ENCODE peak calls at places on chromosome 11, in seven cellular contexts. J is NCI-H460; L is lung microvascular endothelial cell; Z is NCI-H748 treated with DMSO at 0.1 percent for 48 hours; R is NCI-H2081; G is CD8-positive, alpha-beta T cell; P is GM19239. E is an unnamed sample.

GRCh38 chr11:76323804-76324203 is 57.1 kb downstream of the THAP12 start:
- DNase-seq in J (no peak), L (no peak), Z (no peak), R (no peak), G (no peak), P (no peak), E (no peak)

GRCh38 chr11:83819936-83820549 is 533.9 kb upstream of the CCDC90B start:
- DNase-seq in J (peak; percentile 67), L (peak; percentile 77), Z (peak; percentile 35), R (peak; percentile 31), G (no peak), P (no peak), E (peak; percentile 63)

GRCh38 chr11:60985991-60986915 is 14.8 kb downstream of the CD6 start:
- DNase-seq in J (no peak), L (no peak), Z (no peak), R (no peak), G (peak; percentile 81), P (no peak), E (peak; percentile 87)

GRCh38 chr11:41413843-41414242 is 45.6 kb downstream of the LRRC4C start:
- DNase-seq in J (no peak), L (no peak), Z (no peak), R (no peak), G (no peak), P (no peak), E (no peak)

GRCh38 chr11:86196291-86196690 is 48.3 kb upstream of the EED start:
- DNase-seq in J (no peak), L (no peak), Z (no peak), R (no peak), G (no peak), P (no peak), E (no peak)

GRCh38 chr11:35141538-35141937 is 2.6 kb downstream of the CD44 start:
- DNase-seq in J (no peak), L (peak; percentile 42), Z (no peak), R (no peak), G (no peak), P (no peak), E (no peak)

GRCh38 chr11:97498891-97499290 is 1109.1 kb downstream of the JRKL start:
- DNase-seq in J (no peak), L (no peak), Z (no peak), R (no peak), G (no peak), P (no peak), E (no peak)

GRCh38 chr11:69655479-69656394 is 14.8 kb downstream of the CCND1 start:
- DNase-seq in J (no peak), L (no peak), Z (no peak), R (no peak), G (no peak), P (no peak), E (no peak)

GRCh38 chr11:35163209-35163608 is 24.2 kb downstream of the CD44 start:
- DNase-seq in J (no peak), L (no peak), Z (no peak), R (no peak), G (no peak), P (no peak), E (no peak)

GRCh38 chr11:82960779-82961143 is 59.2 kb downstream of the DDIAS start:
- DNase-seq in J (no peak), L (no peak), Z (no peak), R (no peak), G (no peak), P (no peak), E (no peak)

GRCh38 chr11:79439430-79439892 is 1.4 kb downstream of the TENM4 start:
- DNase-seq in J (no peak), L (no peak), Z (no peak), R (no peak), G (no peak), P (no peak), E (peak; percentile 30)

GRCh38 chr11:66325140-66325754 is 8.4 kb upstream of the CD248 start:
- DNase-seq in J (no peak), L (no peak), Z (no peak), R (no peak), G (no peak), P (no peak), E (no peak)

GRCh38 chr11:108857382-108857781 is 192.5 kb downstream of the DDX10 start:
- DNase-seq in J (no peak), L (peak; percentile 89), Z (no peak), R (peak; percentile 11), G (no peak), P (no peak), E (no peak)

GRCh38 chr11:128936546-128937275 is 6.0 kb downstream of the TP53AIP1 start:
- DNase-seq in J (no peak), L (no peak), Z (no peak), R (no peak), G (no peak), P (no peak), E (no peak)

GRCh38 chr11:8707541-8708270 is 25.1 kb downstream of the RPL27A start:
- DNase-seq in J (no peak), L (no peak), Z (no peak), R (no peak), G (no peak), P (no peak), E (no peak)

GRCh38 chr11:112292785-112293407 is 32.2 kb upstream of the PLET1 start:
- DNase-seq in J (peak; percentile 38), L (no peak), Z (no peak), R (peak; percentile 13), G (no peak), P (no peak), E (peak; percentile 94)

GRCh38 chr11:45332486-45332934 is 46.4 kb upstream of the SYT13 start:
- DNase-seq in J (no peak), L (peak; percentile 69), Z (peak; percentile 53), R (peak; percentile 38), G (no peak), P (peak; percentile 28), E (no peak)

GRCh38 chr11:30917859-30918478 is 331.8 kb upstream of the MPPED2 start:
- DNase-seq in J (peak; percentile 45), L (peak; percentile 71), Z (peak; percentile 15), R (peak; percentile 66), G (no peak), P (no peak), E (peak; percentile 52)

GRCh38 chr11:66652651-66653050 is 14.1 kb downstream of the RBM4 start:
- DNase-seq in J (no peak), L (no peak), Z (no peak), R (no peak), G (no peak), P (no peak), E (no peak)

GRCh38 chr11:3795131-3796092 is 1.9 kb downstream of the NUP98 start:
- DNase-seq in J (no peak), L (no peak), Z (no peak), R (no peak), G (no peak), P (no peak), E (no peak)

GRCh38 chr11:129590030-129590752 is 214.5 kb downstream of the BARX2 start:
- DNase-seq in J (no peak), L (no peak), Z (no peak), R (no peak), G (no peak), P (no peak), E (peak; percentile 59)

GRCh38 chr11:13339196-13340153 is 61.9 kb downstream of the BMAL1 start:
- DNase-seq in J (no peak), L (peak; percentile 65), Z (no peak), R (no peak), G (no peak), P (no peak), E (peak; percentile 87)

GRCh38 chr11:18727499-18728236 is 1.7 kb upstream of the IGSF22 start:
- DNase-seq in J (peak; percentile 20), L (peak; percentile 51), Z (no peak), R (peak; percentile 45), G (no peak), P (peak; percentile 59), E (peak; percentile 41)

GRCh38 chr11:131185915-131186314 is 184.5 kb upstream of the NTM start:
- DNase-seq in J (no peak), L (no peak), Z (no peak), R (no peak), G (no peak), P (no peak), E (no peak)

GRCh38 chr11:16923987-16924386 is 90.2 kb downstream of the PLEKHA7 start:
- DNase-seq in J (no peak), L (no peak), Z (peak; percentile 7), R (no peak), G (no peak), P (no peak), E (no peak)

GRCh38 chr11:16193897-16194381 is 162.4 kb downstream of the SOX6 start:
- DNase-seq in J (no peak), L (no peak), Z (no peak), R (no peak), G (no peak), P (no peak), E (no peak)

GRCh38 chr11:17277024-17277584 is 565 bp downstream of the NUCB2 start:
- DNase-seq in J (no peak), L (peak; percentile 26), Z (peak; percentile 40), R (no peak), G (no peak), P (no peak), E (peak; percentile 44)

GRCh38 chr11:128022007-128022368 is 565.4 kb downstream of the ETS1 start:
- DNase-seq in J (no peak), L (peak; percentile 33), Z (no peak), R (no peak), G (no peak), P (no peak), E (peak; percentile 68)

GRCh38 chr11:61777234-61778090 is 14.9 kb downstream of the TMEM258 start:
- DNase-seq in J (no peak), L (peak; percentile 49), Z (no peak), R (no peak), G (no peak), P (peak; percentile 64), E (no peak)

GRCh38 chr11:57514538-57515331 is 767 bp downstream of the SLC43A1 start:
- DNase-seq in J (no peak), L (peak; percentile 56), Z (peak; percentile 35), R (peak; percentile 68), G (peak; percentile 18), P (peak; percentile 41), E (no peak)

GRCh38 chr11:114607753-114608459 is 12.3 kb upstream of the NXPE4 start:
- DNase-seq in J (no peak), L (no peak), Z (no peak), R (no peak), G (no peak), P (no peak), E (peak; percentile 34)

GRCh38 chr11:134685981-134686380 is 273.9 kb upstream of the B3GAT1 start:
- DNase-seq in J (no peak), L (no peak), Z (no peak), R (no peak), G (no peak), P (no peak), E (no peak)

GRCh38 chr11:59610289-59610688 is 5.3 kb downstream of the OSBP start:
- DNase-seq in J (no peak), L (no peak), Z (no peak), R (no peak), G (no peak), P (no peak), E (no peak)

GRCh38 chr11:96213500-96213899 is 129.5 kb downstream of the MAML2 start:
- DNase-seq in J (no peak), L (no peak), Z (no peak), R (no peak), G (no peak), P (no peak), E (no peak)

GRCh38 chr11:114596175-114596919 is 761 bp upstream of the NXPE4 start:
- DNase-seq in J (no peak), L (no peak), Z (no peak), R (no peak), G (no peak), P (no peak), E (no peak)

GRCh38 chr11:36069576-36070214 is 125.8 kb downstream of the LDLRAD3 start:
- DNase-seq in J (no peak), L (peak; percentile 44), Z (peak; percentile 40), R (peak; percentile 21), G (no peak), P (no peak), E (peak; percentile 67)

GRCh38 chr11:85759915-85760314 is 51.0 kb downstream of the SYTL2 start:
- DNase-seq in J (no peak), L (no peak), Z (peak; percentile 11), R (no peak), G (no peak), P (no peak), E (peak; percentile 54)